ENCODE peak calls at places on chromosomes 11 and 22, in eight cellular contexts. S, T, U, P, J, G, A and C are unnamed samples.

GRCh38 chr22:19880786-19881569 is 26.3 kb upstream of the GNB1L start:
- DNase-seq in S (peak), J (peak), G (peak), T (no peak), A (no peak), U (peak), P (peak), C (peak)

GRCh38 chr11:72613977-72614376 is 60.2 kb downstream of the PDE2A start:
- DNase-seq in A (peak), P (no peak), G (no peak), U (no peak), T (no peak), S (no peak), J (no peak), C (no peak)

GRCh38 chr11:40924915-40925314 is 534.5 kb downstream of the LRRC4C start:
- DNase-seq in G (no peak), U (peak), A (no peak), J (no peak), P (no peak), T (no peak), S (no peak), C (peak)

GRCh38 chr11:74019860-74020259 is 11.0 kb upstream of the UCP3 start:
- DNase-seq in A (no peak), P (peak), J (no peak), T (no peak), S (no peak), U (peak), G (no peak), C (no peak)

GRCh38 chr22:36926309-36926708 is 12.9 kb downstream of the CSF2RB start:
- DNase-seq in P (no peak), J (no peak), G (no peak), U (no peak), T (no peak), S (no peak), A (no peak), C (no peak)

GRCh38 chr11:127052420-127052819 is 51.9 kb upstream of the KIRREL3 start:
- DNase-seq in T (no peak), U (no peak), G (no peak), P (peak), J (no peak), A (no peak), S (no peak), C (peak)

GRCh38 chr11:59173080-59173963 is 1.4 kb downstream of the DTX4 start:
- DNase-seq in G (no peak), J (no peak), A (no peak), S (peak), P (peak), T (no peak), U (peak), C (peak)

GRCh38 chr22:30198152-30198845 is 48.3 kb downstream of the LIF start:
- DNase-seq in G (no peak), T (no peak), A (no peak), P (peak), J (no peak), S (no peak), U (peak), C (no peak)

GRCh38 chr22:23531966-23532735 is 47.9 kb downstream of the IGLL1 start:
- DNase-seq in U (no peak), S (peak), T (no peak), P (no peak), G (no peak), A (no peak), J (no peak), C (no peak)

GRCh38 chr11:65766535-65766934 is 14.2 kb downstream of the AP5B1 start:
- DNase-seq in P (peak), G (no peak), J (no peak), A (no peak), T (no peak), S (no peak), U (peak), C (no peak)

GRCh38 chr22:49324527-49325491 is 502.9 kb downstream of the BRD1 start:
- DNase-seq in G (no peak), S (no peak), A (no peak), J (no peak), T (no peak), U (no peak), P (no peak), C (no peak)

GRCh38 chr22:49934891-49935557 is 16.6 kb downstream of the CRELD2 start:
- DNase-seq in S (peak), P (peak), J (no peak), U (no peak), G (no peak), T (peak), A (peak), C (peak)

GRCh38 chr11:10931761-10932700 is 74.2 kb upstream of the ZBED5 start:
- DNase-seq in T (no peak), J (no peak), A (no peak), S (no peak), P (no peak), G (no peak), U (no peak), C (peak)

GRCh38 chr11:101894505-101894904 is 20.3 kb upstream of the CEP126 start:
- DNase-seq in G (no peak), J (no peak), U (no peak), A (no peak), S (no peak), T (no peak), P (no peak), C (no peak)

GRCh38 chr22:50624347-50625130 is 3.4 kb downstream of the ARSA start:
- DNase-seq in P (no peak), J (no peak), U (no peak), A (no peak), T (no peak), S (no peak), G (no peak), C (no peak)

GRCh38 chr11:111513240-111513605 is 1.0 kb upstream of the BTG4 start:
- DNase-seq in J (no peak), U (peak), S (no peak), G (no peak), A (no peak), P (no peak), T (no peak), C (no peak)
- H2AFZ ChIP-seq in J (no peak), U (peak), S (no peak), G (no peak), A (no peak), P (peak), T (peak), C (peak)

GRCh38 chr11:124633355-124633754 is 10.7 kb downstream of the TBRG1 start:
- DNase-seq in S (no peak), U (no peak), A (peak), P (peak), T (no peak), J (no peak), G (no peak), C (no peak)

GRCh38 chr11:124642628-124643027 is 20.0 kb downstream of the TBRG1 start:
- DNase-seq in J (no peak), P (no peak), A (no peak), S (no peak), G (no peak), U (no peak), T (no peak), C (no peak)

GRCh38 chr11:124640660-124641059 is 18.0 kb downstream of the TBRG1 start:
- DNase-seq in P (no peak), G (no peak), T (no peak), J (no peak), S (peak), U (peak), A (no peak), C (no peak)

GRCh38 chr11:124643042-124643604 is 20.5 kb downstream of the TBRG1 start:
- DNase-seq in T (no peak), S (no peak), P (no peak), U (no peak), J (no peak), A (no peak), G (no peak), C (no peak)

GRCh38 chr11:124638500-124638899 is 15.8 kb downstream of the TBRG1 start:
- DNase-seq in T (no peak), S (no peak), P (no peak), U (no peak), A (no peak), G (no peak), J (no peak), C (no peak)
- H2AFZ ChIP-seq in T (no peak), S (no peak), P (no peak), U (no peak), A (no peak), G (no peak), J (no peak), C (no peak)

DNA sequence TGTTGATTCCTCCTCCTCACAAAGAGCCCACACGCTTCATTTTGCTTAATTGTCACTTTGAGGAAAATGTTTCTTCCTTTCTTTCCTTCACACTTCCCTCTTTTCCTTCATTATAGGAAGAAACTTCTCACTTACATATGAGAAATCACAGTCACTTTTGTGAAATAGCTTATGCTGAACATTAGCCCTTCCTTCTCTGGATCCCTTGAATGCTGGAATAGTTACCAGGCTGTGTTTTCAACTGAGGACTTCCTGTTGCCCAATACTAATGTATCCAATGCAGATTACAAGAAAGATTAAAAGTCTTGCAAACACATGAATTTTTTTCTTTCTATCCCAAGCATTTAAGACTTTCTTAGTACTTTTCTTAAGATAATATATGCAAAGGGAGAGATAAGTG is 5.9 kb downstream of the MS4A6E start:
- DNase-seq in U (no peak), J (no peak), S (no peak), P (no peak), T (no peak), A (no peak), G (no peak), C (no peak)
- H2AFZ ChIP-seq in U (no peak), J (no peak), S (no peak), P (no peak), T (no peak), A (no peak), G (no peak), C (no peak)

GRCh38 chr11:75474878-75475766 is 42.1 kb upstream of the KLHL35 start:
- DNase-seq in G (peak), J (no peak), S (peak), U (no peak), P (peak), A (peak), T (no peak), C (peak)
- H2AFZ ChIP-seq in G (peak), J (no peak), S (no peak), U (no peak), P (peak), A (peak), T (no peak), C (no peak)

DNA sequence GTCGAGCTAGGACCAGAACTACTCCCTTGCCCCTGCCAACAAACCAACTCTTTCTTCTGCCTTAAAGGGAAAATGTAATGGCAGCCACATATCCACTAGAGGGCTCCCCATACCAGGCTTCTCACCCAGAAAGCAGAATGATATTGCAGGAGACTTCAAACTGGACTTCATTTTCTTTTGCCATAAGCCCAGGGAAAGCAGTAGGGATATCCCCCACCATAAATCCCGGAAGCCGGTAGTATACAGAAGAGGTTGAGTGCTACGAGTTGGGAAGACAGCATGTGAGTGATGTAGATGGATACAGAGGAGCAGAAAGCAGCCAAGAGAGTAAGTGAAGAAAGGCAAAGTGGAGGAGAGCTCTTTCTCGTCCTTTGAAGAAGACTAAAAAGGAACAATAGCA is 12.1 kb downstream of the PLAAT5 start:
- DNase-seq in J (peak), T (peak), A (peak), U (peak), S (peak), P (peak), G (peak), C (peak)
- H2AFZ ChIP-seq in J (peak), T (no peak), A (peak), U (peak), S (no peak), P (peak), G (no peak), C (peak)